ENCODE peak calls at places on chromosomes 2 and 18, in six cellular contexts. Y is osteocyte, X is epithelial cell of proximal tubule, R is posterior cingulate gyrus, B is caudate nucleus, H is HTR-8/SVneo. U is an unnamed sample.
A peak's percentile ranks its signal among the peaks of the same experiment; 100 is the strongest.

GRCh38 chr2:206657087-206657486 is 14.8 kb downstream of the FAM237A start:
- DNase-seq in Y (no peak), X (no peak), H (no peak), B (no peak), R (no peak), U (no peak)

GRCh38 chr2:171434671-171434980 is 600 bp downstream of the DCAF17 start:
- DNase-seq in H (no peak), B (no peak), Y (no peak), R (no peak), X (no peak), U (no peak)

GRCh38 chr18:48300463-48300961 is 108.7 kb downstream of the ZBTB7C start:
- DNase-seq in B (no peak), Y (no peak), X (no peak), H (no peak), R (no peak), U (no peak)

GRCh38 chr2:219661197-219661954 is 33.9 kb downstream of the SLC4A3 start:
- DNase-seq in X (peak; percentile 66), Y (no peak), B (no peak), H (no peak), R (no peak), U (no peak)

GRCh38 chr2:15765686-15766302 is 174.1 kb downstream of the DDX1 start:
- DNase-seq in X (no peak), B (no peak), R (no peak), Y (no peak), H (no peak), U (no peak)

GRCh38 chr2:216584112-216584511 is 49.1 kb upstream of the IGFBP2 start:
- DNase-seq in R (peak; percentile 47), X (no peak), Y (no peak), H (no peak), B (peak; percentile 37), U (no peak)

GRCh38 chr2:218860950-218861381 is 1.4 kb downstream of the WNT6 start:
- DNase-seq in R (no peak), Y (no peak), X (no peak), B (peak; percentile 70), H (peak; percentile 56), U (peak; percentile 17)

GRCh38 chr18:68992719-68993482 is 195.0 kb downstream of the CCDC102B start:
- DNase-seq in H (no peak), B (no peak), R (no peak), X (no peak), Y (no peak), U (no peak)

U was measured in AG10803.